ENCODE peak calls at places on chromosomes 16 and 17, in four cellular contexts. V is cardiac muscle cell, W is stomach, D is body of pancreas. M is an unnamed sample.
A peak's percentile ranks its signal among the peaks of the same experiment; 100 is the strongest.

GRCh38 chr16:69217433-69217832 is 30.5 kb downstream of the SNTB2 start:
- DNase-seq in V (no peak), D (no peak), W (no peak), M (peak; percentile 15)

GRCh38 chr17:49987681-49988441 is 7.2 kb downstream of the DLX3 start:
- DNase-seq in V (no peak), W (no peak), D (no peak), M (no peak)

GRCh38 chr16:89962754-89963498 is 14.4 kb downstream of the DEF8 start:
- DNase-seq in V (no peak), D (no peak), W (no peak), M (no peak)

GRCh38 chr17:44766409-44767038 is 7.7 kb downstream of the ADAM11 start:
- DNase-seq in D (no peak), W (no peak), V (no peak), M (no peak)

GRCh38 chr17:17130077-17130844 is 75.9 kb downstream of the PLD6 start:
- DNase-seq in V (no peak), D (no peak), W (no peak), M (no peak)

GRCh38 chr17:75778861-75779249 is 5.8 kb upstream of the UNK start:
- DNase-seq in W (peak; percentile 62), V (peak; percentile 34), D (peak; percentile 63), M (no peak)

GRCh38 chr16:81873843-81874752 is 95.0 kb downstream of the PLCG2 start:
- DNase-seq in V (peak; percentile 75), W (peak; percentile 67), D (peak; percentile 77), M (no peak)

GRCh38 chr17:81153340-81153803 is 11.9 kb upstream of the PVALEF start:
- DNase-seq in V (no peak), D (no peak), W (no peak), M (no peak)

GRCh38 chr16:84406006-84406963 is 37.9 kb downstream of the ATP2C2 start:
- DNase-seq in W (no peak), D (no peak), V (no peak), M (no peak)

GRCh38 chr16:19167710-19168172 is 299 bp upstream of the SYT17 start:
- DNase-seq in V (peak; percentile 79), D (peak; percentile 76), W (peak; percentile 81), M (peak; percentile 19)

GRCh38 chr17:49567104-49567521 is 8.6 kb upstream of the NXPH3 start:
- DNase-seq in V (no peak), D (no peak), W (no peak), M (no peak)

GRCh38 chr16:67169642-67170167 is 633 bp upstream of the NOL3 start:
- DNase-seq in V (peak; percentile 76), D (no peak), W (no peak), M (no peak)

GRCh38 chr16:1150511-1150982 is 2.4 kb upstream of the CACNA1H start:
- DNase-seq in V (no peak), W (no peak), D (no peak), M (no peak)

GRCh38 chr17:51142597-51142996 is 10.8 kb upstream of the NME1 start:
- DNase-seq in V (no peak), D (no peak), W (no peak), M (no peak)

GRCh38 chr17:78409191-78409621 is 30.8 kb downstream of the PGS1 start:
- DNase-seq in W (peak; percentile 83), D (peak; percentile 83), V (no peak), M (no peak)

GRCh38 chr17:78378225-78379133 is at the start of gene PGS1:
- DNase-seq in W (peak; percentile 83), V (peak; percentile 84), D (peak; percentile 81), M (no peak)

GRCh38 chr17:8552582-8553320 is 77.8 kb downstream of the MYH10 start:
- DNase-seq in D (no peak), V (peak; percentile 29), W (no peak), M (no peak)

GRCh38 chr17:3843935-3844516 is 2.0 kb downstream of the NCBP3 start:
- DNase-seq in D (peak; percentile 62), V (peak; percentile 47), W (peak; percentile 57), M (no peak)

GRCh38 chr16:88597856-88598491 is 27.8 kb downstream of the ZC3H18 start:
- DNase-seq in V (no peak), W (no peak), D (no peak), M (no peak)

GRCh38 chr16:20901441-20902112 is 1.0 kb downstream of the LYRM1 start:
- DNase-seq in D (peak; percentile 53), W (peak; percentile 68), V (peak; percentile 42), M (no peak)

GRCh38 chr17:48954300-48954755 is 9.7 kb upstream of the SNF8 start:
- DNase-seq in V (peak; percentile 73), W (no peak), D (no peak), M (no peak)

GRCh38 chr17:50725769-50726655 is 6.6 kb downstream of the LUC7L3 start:
- DNase-seq in D (no peak), W (no peak), V (no peak), M (no peak)

GRCh38 chr17:34235389-34236028 is 19.6 kb upstream of the CCL2 start:
- DNase-seq in W (peak; percentile 30), V (peak; percentile 17), D (peak; percentile 78), M (no peak)

GRCh38 chr17:18920911-18921441 is 31.0 kb upstream of the SLC5A10 start:
- DNase-seq in V (peak; percentile 3), D (no peak), W (no peak), M (no peak)

GRCh38 chr17:1227917-1228751 is 42.1 kb upstream of the BHLHA9 start:
- DNase-seq in W (no peak), D (peak; percentile 29), V (peak; percentile 20), M (no peak)

GRCh38 chr16:88665148-88665547 is 2.3 kb upstream of the MVD start:
- DNase-seq in V (no peak), D (peak; percentile 69), W (peak; percentile 49), M (no peak)

GRCh38 chr17:73308017-73308823 is 3.6 kb downstream of the CDC42EP4 start:
- DNase-seq in V (peak; percentile 27), W (peak; percentile 94), D (peak; percentile 96), M (peak; percentile 46)

DNA sequence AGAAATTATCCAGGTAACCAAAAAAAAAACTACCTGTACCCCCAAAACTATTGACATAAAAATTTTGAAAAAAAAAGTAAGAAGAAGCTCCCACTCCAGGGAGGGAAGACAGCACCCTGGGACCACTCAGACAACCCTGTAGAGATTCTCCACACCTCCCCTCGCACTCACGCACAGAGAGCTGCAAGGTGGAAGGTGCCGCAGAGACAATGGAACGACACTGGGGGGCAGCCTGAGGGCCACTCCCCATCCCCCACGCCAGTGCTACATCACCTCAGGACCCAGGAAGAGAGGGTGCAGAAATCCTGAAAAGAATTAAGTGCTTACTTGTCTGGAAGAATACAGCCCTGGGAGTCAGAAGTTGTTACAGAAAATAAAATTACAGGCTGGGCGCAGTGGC is 5.2 kb upstream of the CD79B start:
- DNase-seq in W (no peak), D (no peak), V (no peak), M (no peak)
- H3K4me3 ChIP-seq in W (no peak overlapping the region), D (no peak overlapping the region), V (no peak overlapping the region), M (no peak overlapping the region)

GRCh38 chr16:11295672-11296071 is 14.5 kb upstream of the PRM1 start:
- DNase-seq in V (no peak), D (no peak), W (no peak), M (no peak)

GRCh38 chr16:11296706-11297491 is 15.8 kb upstream of the PRM1 start:
- DNase-seq in V (peak; percentile 22), D (peak; percentile 67), W (peak; percentile 58), M (no peak)

GRCh38 chr16:11298143-11298900 is 17.2 kb upstream of the PRM1 start:
- DNase-seq in V (no peak), W (no peak), D (no peak), M (no peak)

GRCh38 chr16:11296351-11296705 is 15.2 kb upstream of the PRM1 start:
- DNase-seq in W (no peak), V (no peak), D (no peak), M (no peak)

GRCh38 chr16:11297492-11298142 is 16.5 kb upstream of the PRM1 start:
- DNase-seq in D (peak; percentile 89), W (peak; percentile 91), V (peak; percentile 69), M (no peak)
- TF ChIP-seq CTCF in D (peak; percentile 44), W (no peak), V (no peak), M (no peak)

GRCh38 chr17:59828478-59828760 is 64.3 kb downstream of the TUBD1 start:
- DNase-seq in V (no peak), D (no peak), W (no peak), M (no peak)
- H3K4me3 ChIP-seq in V (no peak overlapping the region), D (no peak overlapping the region), W (no peak overlapping the region), M (no peak overlapping the region)

GRCh38 chr17:79950306-79950705 is 85.4 kb downstream of the TBC1D16 start:
- DNase-seq in D (peak; percentile 67), W (peak; percentile 69), V (no peak), M (no peak)

GRCh38 chr17:79948918-79949645 is 86.6 kb downstream of the TBC1D16 start:
- DNase-seq in W (no peak), V (no peak), D (peak; percentile 5), M (no peak)

GRCh38 chr17:79951361-79952264 is 84.1 kb downstream of the TBC1D16 start:
- DNase-seq in D (peak; percentile 78), V (peak; percentile 66), W (peak; percentile 83), M (peak; percentile 92)

GRCh38 chr17:79949646-79950292 is 85.9 kb downstream of the TBC1D16 start:
- DNase-seq in W (no peak), D (no peak), V (no peak), M (no peak)

DNA sequence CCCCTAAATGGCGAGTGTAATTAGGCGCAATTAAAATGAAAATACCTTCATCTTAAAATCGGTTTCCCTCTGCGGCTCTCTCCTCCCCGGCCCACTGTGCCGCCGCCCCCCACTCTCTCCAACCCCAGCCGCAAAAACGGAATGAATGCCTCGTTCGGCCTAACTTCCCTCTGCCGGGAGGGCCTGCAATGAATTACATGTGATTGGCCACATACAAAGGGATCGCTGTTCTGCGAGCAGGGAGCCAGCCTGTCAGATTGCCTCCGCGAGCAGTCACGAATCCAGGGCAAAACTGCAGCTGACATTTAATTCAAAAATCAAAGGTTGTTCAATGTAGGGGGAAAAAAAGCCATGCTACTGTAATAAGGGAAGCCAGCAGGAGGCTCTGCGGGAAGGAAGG is 85.0 kb downstream of the TBC1D16 start:
- DNase-seq in D (peak; percentile 61), W (no peak), V (no peak), M (no peak)
- TF ChIP-seq CTCF in D (peak; percentile 20), W (no peak), V (no peak), M (no peak)

DNA sequence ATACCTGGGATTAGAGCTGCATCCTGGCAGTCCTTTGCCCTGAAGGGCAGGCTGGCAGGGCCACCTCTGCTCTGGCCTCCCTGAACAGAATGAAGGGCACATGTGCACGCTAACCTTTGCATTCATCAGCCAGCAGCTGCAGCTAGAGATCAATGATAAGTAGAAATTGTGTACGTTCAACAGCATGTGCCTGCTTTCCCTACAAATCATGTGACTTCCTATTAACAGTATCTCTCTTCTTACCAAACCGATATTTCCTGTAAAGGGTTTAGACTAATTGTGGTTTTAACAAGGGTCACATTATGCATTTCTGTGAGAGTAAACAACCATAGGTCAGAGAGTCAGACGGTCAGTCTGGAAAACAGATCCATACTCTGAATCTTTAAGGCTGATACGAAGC is 219.5 kb downstream of the MAF start:
- DNase-seq in D (no peak), V (no peak), W (no peak), M (no peak)
- H3K4me3 ChIP-seq in D (no peak overlapping the region), V (no peak overlapping the region), W (peak overlapping the region; percentile 12), M (no peak overlapping the region)